ENCODE peak calls at places on chromosome 13, in seven cellular contexts. G is GM20000; J is activated naive CD4-positive, alpha-beta T cell treated with anti-CD3 and anti-CD28 coated beads for 36 hours; K is nephron progenitor cell; P is H4; T is GM04504; W is HTR-8/SVneo. O is an unnamed sample.

GRCh38 chr13:79919109-79919508 is 421.8 kb downstream of the SPRY2 start:
- DNase-seq in G (no peak), J (no peak), K (no peak), P (no peak), T (no peak), W (no peak), O (no peak)

GRCh38 chr13:51838235-51838846 is 6.6 kb downstream of the TMEM272 start:
- DNase-seq in G (no peak), J (peak), K (no peak), P (no peak), T (peak), W (no peak), O (no peak)

GRCh38 chr13:64758520-64758919 is 2471.6 kb downstream of the PCDH9 start:
- DNase-seq in G (no peak), J (no peak), K (no peak), P (no peak), T (peak), W (no peak), O (no peak)

GRCh38 chr13:41552031-41552430 is 94.7 kb downstream of the RGCC start:
- DNase-seq in G (no peak), J (no peak), K (no peak), P (no peak), T (no peak), W (no peak), O (no peak)

GRCh38 chr13:77720988-77721387 is 23.5 kb downstream of the SLAIN1 start:
- DNase-seq in G (no peak), J (no peak), K (no peak), P (no peak), T (no peak), W (no peak), O (peak)

GRCh38 chr13:110308377-110309158 is 1.5 kb downstream of the COL4A2 start:
- DNase-seq in G (no peak), J (no peak), K (peak), P (no peak), T (no peak), W (no peak), O (no peak)

GRCh38 chr13:26628706-26629105 is 71.2 kb downstream of the WASF3 start:
- DNase-seq in G (no peak), J (peak), K (no peak), P (no peak), T (no peak), W (peak), O (peak)

GRCh38 chr13:20711301-20712044 is 8.0 kb downstream of the IL17D start:
- DNase-seq in G (no peak), J (no peak), K (peak), P (no peak), T (no peak), W (no peak), O (peak)

GRCh38 chr13:113364371-113364932 is 522 bp upstream of the GRTP1 start:
- DNase-seq in G (no peak), J (peak), K (no peak), P (no peak), T (no peak), W (peak), O (no peak)

GRCh38 chr13:40079721-40080120 is 424.3 kb downstream of the COG6 start:
- DNase-seq in G (no peak), J (no peak), K (no peak), P (no peak), T (no peak), W (no peak), O (no peak)

GRCh38 chr13:61294467-61295186 is 121.0 kb downstream of the PCDH20 start:
- DNase-seq in G (no peak), J (no peak), K (no peak), P (no peak), T (no peak), W (no peak), O (no peak)

GRCh38 chr13:62556973-62557372 is 1141.3 kb upstream of the PCDH20 start:
- DNase-seq in G (no peak), J (no peak), K (no peak), P (no peak), T (no peak), W (no peak), O (no peak)

GRCh38 chr13:21043898-21044297 is 17.5 kb downstream of the LATS2 start:
- DNase-seq in G (no peak), J (no peak), K (no peak), P (peak), T (peak), W (no peak), O (no peak)